ENCODE peak calls at places on chromosome 16, in four cellular contexts. One of them, this sample, is unnamed.

GRCh38 chr16:57265850-57266530 is 18.5 kb downstream of the PLLP start:
- DNase-seq in stimulated activated CD4-positive, alpha-beta T cell treated with anti-CD3 and anti-CD28 coated beads, Interleukin-12 subunit alpha, Interleukin-12 subunit beta, amount 100 ng/mL, for 4 hours: no peak
- DNase-seq in nucleus accumbens: peak
- DNase-seq in WERI-Rb-1: no peak
- DNase-seq in this sample: peak

GRCh38 chr16:28321700-28322411 is 29.5 kb downstream of the SBK1 start:
- DNase-seq in WERI-Rb-1: peak
- DNase-seq in nucleus accumbens: no peak
- DNase-seq in stimulated activated CD4-positive, alpha-beta T cell treated with anti-CD3 and anti-CD28 coated beads, Interleukin-12 subunit alpha, Interleukin-12 subunit beta, amount 100 ng/mL, for 4 hours: peak
- DNase-seq in this sample: no peak

GRCh38 chr16:86142801-86143236 is 243.9 kb downstream of the IRF8 start:
- DNase-seq in nucleus accumbens: no peak
- DNase-seq in WERI-Rb-1: no peak
- DNase-seq in stimulated activated CD4-positive, alpha-beta T cell treated with anti-CD3 and anti-CD28 coated beads, Interleukin-12 subunit alpha, Interleukin-12 subunit beta, amount 100 ng/mL, for 4 hours: no peak
- DNase-seq in this sample: no peak

GRCh38 chr16:2852003-2852730 is 5.8 kb downstream of the PRSS22 start:
- DNase-seq in stimulated activated CD4-positive, alpha-beta T cell treated with anti-CD3 and anti-CD28 coated beads, Interleukin-12 subunit alpha, Interleukin-12 subunit beta, amount 100 ng/mL, for 4 hours: no peak
- DNase-seq in nucleus accumbens: no peak
- DNase-seq in WERI-Rb-1: no peak
- DNase-seq in this sample: no peak

GRCh38 chr16:85759631-85760419 is 8.9 kb upstream of the C16orf74 start:
- DNase-seq in WERI-Rb-1: no peak
- DNase-seq in stimulated activated CD4-positive, alpha-beta T cell treated with anti-CD3 and anti-CD28 coated beads, Interleukin-12 subunit alpha, Interleukin-12 subunit beta, amount 100 ng/mL, for 4 hours: no peak
- DNase-seq in nucleus accumbens: no peak
- DNase-seq in this sample: no peak

GRCh38 chr16:70769131-70769530 is 31.8 kb downstream of the VAC14 start:
- DNase-seq in stimulated activated CD4-positive, alpha-beta T cell treated with anti-CD3 and anti-CD28 coated beads, Interleukin-12 subunit alpha, Interleukin-12 subunit beta, amount 100 ng/mL, for 4 hours: no peak
- DNase-seq in WERI-Rb-1: no peak
- DNase-seq in nucleus accumbens: no peak
- DNase-seq in this sample: no peak

GRCh38 chr16:59510008-59510424 is 775.9 kb upstream of the GOT2 start:
- DNase-seq in nucleus accumbens: peak
- DNase-seq in stimulated activated CD4-positive, alpha-beta T cell treated with anti-CD3 and anti-CD28 coated beads, Interleukin-12 subunit alpha, Interleukin-12 subunit beta, amount 100 ng/mL, for 4 hours: no peak
- DNase-seq in WERI-Rb-1: no peak
- DNase-seq in this sample: peak

GRCh38 chr16:11234884-11235702 is 20.9 kb downstream of the SOCS1 start:
- DNase-seq in stimulated activated CD4-positive, alpha-beta T cell treated with anti-CD3 and anti-CD28 coated beads, Interleukin-12 subunit alpha, Interleukin-12 subunit beta, amount 100 ng/mL, for 4 hours: no peak
- DNase-seq in nucleus accumbens: no peak
- DNase-seq in WERI-Rb-1: no peak
- DNase-seq in this sample: no peak

GRCh38 chr16:87924937-87925670 is 11.2 kb downstream of the CA5A start:
- DNase-seq in WERI-Rb-1: peak
- DNase-seq in nucleus accumbens: no peak
- DNase-seq in stimulated activated CD4-positive, alpha-beta T cell treated with anti-CD3 and anti-CD28 coated beads, Interleukin-12 subunit alpha, Interleukin-12 subunit beta, amount 100 ng/mL, for 4 hours: no peak
- DNase-seq in this sample: no peak

GRCh38 chr16:85428168-85428898 is 184.8 kb upstream of the GSE1 start:
- DNase-seq in nucleus accumbens: no peak
- DNase-seq in WERI-Rb-1: no peak
- DNase-seq in stimulated activated CD4-positive, alpha-beta T cell treated with anti-CD3 and anti-CD28 coated beads, Interleukin-12 subunit alpha, Interleukin-12 subunit beta, amount 100 ng/mL, for 4 hours: peak
- DNase-seq in this sample: no peak

GRCh38 chr16:48596326-48596725 is 13.7 kb downstream of the N4BP1 start:
- DNase-seq in nucleus accumbens: no peak
- DNase-seq in stimulated activated CD4-positive, alpha-beta T cell treated with anti-CD3 and anti-CD28 coated beads, Interleukin-12 subunit alpha, Interleukin-12 subunit beta, amount 100 ng/mL, for 4 hours: no peak
- DNase-seq in WERI-Rb-1: no peak
- DNase-seq in this sample: no peak

GRCh38 chr16:3099395-3099731 is 269 bp upstream of the ZSCAN10 start:
- DNase-seq in stimulated activated CD4-positive, alpha-beta T cell treated with anti-CD3 and anti-CD28 coated beads, Interleukin-12 subunit alpha, Interleukin-12 subunit beta, amount 100 ng/mL, for 4 hours: no peak
- DNase-seq in nucleus accumbens: no peak
- DNase-seq in WERI-Rb-1: no peak
- DNase-seq in this sample: no peak

GRCh38 chr16:67883146-67883871 is 1.4 kb upstream of the NRN1L start:
- DNase-seq in stimulated activated CD4-positive, alpha-beta T cell treated with anti-CD3 and anti-CD28 coated beads, Interleukin-12 subunit alpha, Interleukin-12 subunit beta, amount 100 ng/mL, for 4 hours: no peak
- DNase-seq in WERI-Rb-1: no peak
- DNase-seq in nucleus accumbens: peak
- DNase-seq in this sample: no peak

GRCh38 chr16:7284780-7285179 is 47.9 kb upstream of the RBFOX1 start:
- DNase-seq in nucleus accumbens: no peak
- DNase-seq in WERI-Rb-1: no peak
- DNase-seq in stimulated activated CD4-positive, alpha-beta T cell treated with anti-CD3 and anti-CD28 coated beads, Interleukin-12 subunit alpha, Interleukin-12 subunit beta, amount 100 ng/mL, for 4 hours: no peak
- DNase-seq in this sample: peak

GRCh38 chr16:50300942-50301625 is 34.7 kb downstream of the ADCY7 start:
- DNase-seq in nucleus accumbens: no peak
- DNase-seq in stimulated activated CD4-positive, alpha-beta T cell treated with anti-CD3 and anti-CD28 coated beads, Interleukin-12 subunit alpha, Interleukin-12 subunit beta, amount 100 ng/mL, for 4 hours: no peak
- DNase-seq in WERI-Rb-1: no peak
- DNase-seq in this sample: no peak

GRCh38 chr16:57984443-57985203 is 13.7 kb upstream of the CNGB1 start:
- DNase-seq in WERI-Rb-1: no peak
- DNase-seq in stimulated activated CD4-positive, alpha-beta T cell treated with anti-CD3 and anti-CD28 coated beads, Interleukin-12 subunit alpha, Interleukin-12 subunit beta, amount 100 ng/mL, for 4 hours: peak
- DNase-seq in nucleus accumbens: peak
- DNase-seq in this sample: no peak

GRCh38 chr16:31363721-31364120 is 8.7 kb downstream of the ITGAX start:
- DNase-seq in nucleus accumbens: no peak
- DNase-seq in stimulated activated CD4-positive, alpha-beta T cell treated with anti-CD3 and anti-CD28 coated beads, Interleukin-12 subunit alpha, Interleukin-12 subunit beta, amount 100 ng/mL, for 4 hours: no peak
- DNase-seq in WERI-Rb-1: no peak
- DNase-seq in this sample: no peak

GRCh38 chr16:87860553-87861299 is 8.6 kb downstream of the SLC7A5 start:
- DNase-seq in stimulated activated CD4-positive, alpha-beta T cell treated with anti-CD3 and anti-CD28 coated beads, Interleukin-12 subunit alpha, Interleukin-12 subunit beta, amount 100 ng/mL, for 4 hours: no peak
- DNase-seq in nucleus accumbens: no peak
- DNase-seq in WERI-Rb-1: peak
- DNase-seq in this sample: no peak

GRCh38 chr16:4086153-4086552 is 30.1 kb downstream of the ADCY9 start:
- DNase-seq in nucleus accumbens: no peak
- DNase-seq in WERI-Rb-1: no peak
- DNase-seq in stimulated activated CD4-positive, alpha-beta T cell treated with anti-CD3 and anti-CD28 coated beads, Interleukin-12 subunit alpha, Interleukin-12 subunit beta, amount 100 ng/mL, for 4 hours: no peak
- DNase-seq in this sample: no peak

GRCh38 chr16:65740716-65741115 is 618.9 kb upstream of the CDH11 start:
- DNase-seq in WERI-Rb-1: no peak
- DNase-seq in nucleus accumbens: no peak
- DNase-seq in stimulated activated CD4-positive, alpha-beta T cell treated with anti-CD3 and anti-CD28 coated beads, Interleukin-12 subunit alpha, Interleukin-12 subunit beta, amount 100 ng/mL, for 4 hours: no peak
- DNase-seq in this sample: no peak

GRCh38 chr16:49619811-49620157 is 236.1 kb downstream of the ZNF423 start:
- DNase-seq in stimulated activated CD4-positive, alpha-beta T cell treated with anti-CD3 and anti-CD28 coated beads, Interleukin-12 subunit alpha, Interleukin-12 subunit beta, amount 100 ng/mL, for 4 hours: no peak
- DNase-seq in WERI-Rb-1: no peak
- DNase-seq in nucleus accumbens: no peak
- DNase-seq in this sample: no peak

GRCh38 chr16:21628772-21629171 is 23.6 kb downstream of the IGSF6 start:
- DNase-seq in stimulated activated CD4-positive, alpha-beta T cell treated with anti-CD3 and anti-CD28 coated beads, Interleukin-12 subunit alpha, Interleukin-12 subunit beta, amount 100 ng/mL, for 4 hours: no peak
- DNase-seq in WERI-Rb-1: no peak
- DNase-seq in nucleus accumbens: no peak
- DNase-seq in this sample: no peak

GRCh38 chr16:89345663-89346150 is 128.2 kb downstream of the ZNF778 start:
- DNase-seq in nucleus accumbens: no peak
- DNase-seq in stimulated activated CD4-positive, alpha-beta T cell treated with anti-CD3 and anti-CD28 coated beads, Interleukin-12 subunit alpha, Interleukin-12 subunit beta, amount 100 ng/mL, for 4 hours: no peak
- DNase-seq in WERI-Rb-1: peak
- DNase-seq in this sample: no peak

GRCh38 chr16:68645494-68646388 is 631 bp downstream of the CDH3 start:
- DNase-seq in WERI-Rb-1: no peak
- DNase-seq in nucleus accumbens: no peak
- DNase-seq in stimulated activated CD4-positive, alpha-beta T cell treated with anti-CD3 and anti-CD28 coated beads, Interleukin-12 subunit alpha, Interleukin-12 subunit beta, amount 100 ng/mL, for 4 hours: no peak
- DNase-seq in this sample: no peak

GRCh38 chr16:51900221-51900780 is 646.6 kb downstream of the TOX3 start:
- DNase-seq in WERI-Rb-1: no peak
- DNase-seq in stimulated activated CD4-positive, alpha-beta T cell treated with anti-CD3 and anti-CD28 coated beads, Interleukin-12 subunit alpha, Interleukin-12 subunit beta, amount 100 ng/mL, for 4 hours: no peak
- DNase-seq in nucleus accumbens: no peak
- DNase-seq in this sample: no peak

GRCh38 chr16:86195863-86196630 is 297.1 kb downstream of the IRF8 start:
- DNase-seq in stimulated activated CD4-positive, alpha-beta T cell treated with anti-CD3 and anti-CD28 coated beads, Interleukin-12 subunit alpha, Interleukin-12 subunit beta, amount 100 ng/mL, for 4 hours: no peak
- DNase-seq in nucleus accumbens: no peak
- DNase-seq in WERI-Rb-1: no peak
- DNase-seq in this sample: no peak

GRCh38 chr16:1468456-1468855 is 6.4 kb downstream of the CLCN7 start:
- DNase-seq in WERI-Rb-1: no peak
- DNase-seq in nucleus accumbens: no peak
- DNase-seq in stimulated activated CD4-positive, alpha-beta T cell treated with anti-CD3 and anti-CD28 coated beads, Interleukin-12 subunit alpha, Interleukin-12 subunit beta, amount 100 ng/mL, for 4 hours: no peak
- DNase-seq in this sample: no peak

GRCh38 chr16:72857841-72858594 is 189.9 kb downstream of the ZFHX3 start:
- DNase-seq in WERI-Rb-1: no peak
- DNase-seq in nucleus accumbens: no peak
- DNase-seq in stimulated activated CD4-positive, alpha-beta T cell treated with anti-CD3 and anti-CD28 coated beads, Interleukin-12 subunit alpha, Interleukin-12 subunit beta, amount 100 ng/mL, for 4 hours: no peak
- DNase-seq in this sample: no peak

GRCh38 chr16:85859818-85860125 is 39.2 kb upstream of the IRF8 start:
- DNase-seq in WERI-Rb-1: no peak
- DNase-seq in nucleus accumbens: no peak
- DNase-seq in stimulated activated CD4-positive, alpha-beta T cell treated with anti-CD3 and anti-CD28 coated beads, Interleukin-12 subunit alpha, Interleukin-12 subunit beta, amount 100 ng/mL, for 4 hours: no peak
- DNase-seq in this sample: no peak

GRCh38 chr16:27547134-27547533 is 2.6 kb downstream of the GTF3C1 start:
- DNase-seq in stimulated activated CD4-positive, alpha-beta T cell treated with anti-CD3 and anti-CD28 coated beads, Interleukin-12 subunit alpha, Interleukin-12 subunit beta, amount 100 ng/mL, for 4 hours: no peak
- DNase-seq in WERI-Rb-1: no peak
- DNase-seq in nucleus accumbens: peak
- DNase-seq in this sample: peak

This sample was measured in putamen.